ENCODE peak calls at places on chromosome 2, in nine cellular contexts. A, D, Q, R, H, N, O, X and E are unnamed samples.

GRCh38 chr2:101787097-101787496 is 89.6 kb downstream of the MAP4K4 start:
- DNase-seq in A (no peak), D (peak), Q (peak), R (no peak), H (no peak), N (no peak), O (no peak), X (no peak), E (no peak)

GRCh38 chr2:62362561-62362960 is 143.4 kb downstream of the TMEM17 start:
- DNase-seq in A (no peak), D (no peak), Q (no peak), R (no peak), H (no peak), N (no peak), O (no peak), X (no peak), E (no peak)

GRCh38 chr2:106167067-106167466 is 27.0 kb downstream of the UXS1 start:
- DNase-seq in A (no peak), D (no peak), Q (no peak), R (no peak), H (no peak), N (no peak), O (no peak), X (no peak), E (no peak)

GRCh38 chr2:232689152-232689910 is 7.8 kb upstream of the GIGYF2 start:
- DNase-seq in A (no peak), D (peak), Q (peak), R (peak), H (no peak), N (no peak), O (no peak), X (no peak), E (peak)

GRCh38 chr2:109300582-109300981 is 171.6 kb downstream of the SH3RF3 start:
- DNase-seq in A (no peak), D (no peak), Q (no peak), R (no peak), H (no peak), N (no peak), O (no peak), X (no peak), E (no peak)

GRCh38 chr2:217366996-217367395 is 507.1 kb upstream of the TNP1 start:
- DNase-seq in A (no peak), D (peak), Q (no peak), R (no peak), H (no peak), N (no peak), O (no peak), X (no peak), E (peak)

GRCh38 chr2:180279581-180279980 is 272.5 kb upstream of the CWC22 start:
- DNase-seq in A (no peak), D (no peak), Q (no peak), R (no peak), H (no peak), N (no peak), O (no peak), X (no peak), E (no peak)

GRCh38 chr2:12931211-12931844 is 214.6 kb downstream of the TRIB2 start:
- DNase-seq in A (peak), D (peak), Q (peak), R (peak), H (no peak), N (peak), O (no peak), X (no peak), E (peak)

GRCh38 chr2:236161531-236161930 is 6.7 kb downstream of the GBX2 start:
- DNase-seq in A (no peak), D (no peak), Q (no peak), R (no peak), H (no peak), N (no peak), O (no peak), X (no peak), E (no peak)

GRCh38 chr2:218873359-218874194 is 7.1 kb upstream of the WNT10A start:
- DNase-seq in A (peak), D (no peak), Q (no peak), R (no peak), H (no peak), N (no peak), O (no peak), X (no peak), E (no peak)

GRCh38 chr2:236113425-236113824 is 54.8 kb downstream of the GBX2 start:
- DNase-seq in A (no peak), D (peak), Q (no peak), R (no peak), H (peak), N (no peak), O (no peak), X (no peak), E (no peak)

GRCh38 chr2:129193961-129194360 is 785.5 kb upstream of the RAB6C start:
- DNase-seq in A (no peak), D (no peak), Q (no peak), R (no peak), H (no peak), N (peak), O (no peak), X (no peak), E (no peak)

GRCh38 chr2:48233005-48233404 is 296.9 kb upstream of the STON1 start:
- DNase-seq in A (no peak), D (no peak), Q (no peak), R (no peak), H (no peak), N (no peak), O (no peak), X (no peak), E (no peak)

GRCh38 chr2:201254331-201254730 is 6.0 kb upstream of the CASP8 start:
- DNase-seq in A (no peak), D (peak), Q (peak), R (peak), H (no peak), N (peak), O (no peak), X (no peak), E (peak)

GRCh38 chr2:230902180-230902899 is 22.7 kb downstream of the GPR55 start:
- DNase-seq in A (peak), D (peak), Q (peak), R (peak), H (peak), N (peak), O (no peak), X (peak), E (peak)

GRCh38 chr2:37526323-37526722 is 145.1 kb downstream of the CDC42EP3 start:
- DNase-seq in A (no peak), D (no peak), Q (no peak), R (no peak), H (no peak), N (peak), O (no peak), X (no peak), E (no peak)